ENCODE peak calls at places on chromosomes 11 and 22, in four cellular contexts. V, Y, X and G are unnamed samples.

GRCh38 chr11:66478823-66479740 is 1.2 kb upstream of the DPP3 start:
- DNase-seq in V (peak), Y (peak), X (peak), G (no peak)

GRCh38 chr11:60625262-60625661 is 74.2 kb upstream of the MS4A8 start:
- DNase-seq in V (peak), Y (peak), X (peak), G (no peak)

GRCh38 chr11:121589946-121590537 is 137.3 kb upstream of the SORL1-AS1 start:
- DNase-seq in V (no peak), Y (no peak), X (no peak), G (peak)

GRCh38 chr11:36105743-36106581 is 162.1 kb downstream of the LDLRAD3 start:
- DNase-seq in V (no peak), Y (no peak), X (no peak), G (no peak)

GRCh38 chr11:87114093-87114492 is 76.4 kb downstream of the TMEM135 start:
- DNase-seq in V (no peak), Y (no peak), X (no peak), G (no peak)

GRCh38 chr22:20011993-20012740 is 4.5 kb downstream of the ARVCF start:
- DNase-seq in V (no peak), Y (no peak), X (no peak), G (no peak)

GRCh38 chr11:114017723-114018122 is 41.8 kb upstream of the ZBTB16 start:
- DNase-seq in V (no peak), Y (no peak), X (no peak), G (no peak)

GRCh38 chr11:12076840-12077534 is 33.4 kb upstream of the MICAL2 start:
- DNase-seq in V (no peak), Y (no peak), X (no peak), G (no peak)

GRCh38 chr22:31692186-31692886 is 30.3 kb upstream of the PISD start:
- DNase-seq in V (no peak), Y (no peak), X (no peak), G (no peak)

GRCh38 chr11:65782816-65783228 is 2.0 kb upstream of the AP5B1 start:
- DNase-seq in V (no peak), Y (no peak), X (no peak), G (no peak)

GRCh38 chr22:24106385-24107381 is 74.6 kb upstream of the SUSD2 start:
- DNase-seq in V (no peak), Y (peak), X (no peak), G (peak)

DNA sequence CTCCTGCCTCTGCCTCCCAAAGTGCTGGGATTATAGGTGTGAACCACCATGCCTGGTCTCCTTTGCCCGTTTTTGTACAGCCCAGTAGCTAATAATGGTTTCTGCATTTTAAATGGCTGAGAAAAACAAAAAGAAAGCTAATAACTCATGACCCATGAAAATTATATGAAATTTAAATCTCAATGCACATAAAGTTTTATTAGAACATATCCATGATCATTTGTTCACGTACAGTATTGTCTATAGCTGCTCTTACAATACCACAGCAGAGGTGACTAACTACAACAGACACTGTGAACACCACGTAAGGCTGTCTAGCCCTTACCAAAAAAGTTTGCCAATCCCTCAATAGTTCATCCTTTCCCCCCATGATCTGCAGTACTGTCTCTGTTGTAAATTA is 6.4 kb upstream of the PLAAT2 start:
- DNase-seq in V (no peak), Y (no peak), X (no peak), G (no peak)
- TF ChIP-seq ETV6 in V (no peak), Y (no peak), X (no peak), G (no peak)

GRCh38 chr22:44045171-44045570 is 21.1 kb downstream of the PARVB start:
- DNase-seq in V (no peak), Y (no peak), X (no peak), G (no peak)
- TF ChIP-seq ETV6 in V (no peak), Y (no peak), X (no peak), G (no peak)

DNA sequence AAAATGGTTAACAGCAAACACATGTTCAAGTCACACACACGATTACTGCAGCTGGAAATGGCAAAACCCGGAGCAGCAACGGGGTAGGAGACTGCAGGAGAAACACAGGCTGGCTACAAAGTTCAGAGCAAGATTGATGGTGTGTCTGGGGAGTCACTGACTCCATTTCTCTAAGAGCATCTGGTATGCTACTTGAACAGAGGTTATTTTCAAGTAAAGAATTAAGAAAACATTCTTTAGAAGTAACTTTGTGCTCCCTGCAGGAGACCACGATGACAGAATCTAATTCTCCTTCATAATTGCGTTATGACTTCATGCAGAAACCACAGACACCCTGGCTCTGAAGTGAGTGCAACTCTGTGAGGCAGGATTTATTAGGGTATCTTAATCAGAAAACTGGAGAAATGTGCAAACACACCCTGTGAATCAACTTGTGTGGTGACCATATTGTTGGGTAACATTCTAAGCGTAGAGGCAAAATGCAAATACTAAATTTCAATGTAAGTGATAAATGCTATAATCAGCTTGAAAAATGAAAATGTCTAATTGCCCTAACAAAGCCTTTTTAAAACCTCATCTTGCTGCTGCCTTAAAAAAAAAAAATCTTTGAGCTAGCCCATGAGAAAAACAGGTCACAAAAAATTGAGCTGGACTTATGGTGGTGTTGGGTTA is 303.0 kb downstream of the CADM1 start:
- DNase-seq in V (no peak), Y (no peak), X (no peak), G (no peak)
- TF ChIP-seq ETV6 in V (no peak), Y (no peak), X (no peak), G (no peak)

DNA sequence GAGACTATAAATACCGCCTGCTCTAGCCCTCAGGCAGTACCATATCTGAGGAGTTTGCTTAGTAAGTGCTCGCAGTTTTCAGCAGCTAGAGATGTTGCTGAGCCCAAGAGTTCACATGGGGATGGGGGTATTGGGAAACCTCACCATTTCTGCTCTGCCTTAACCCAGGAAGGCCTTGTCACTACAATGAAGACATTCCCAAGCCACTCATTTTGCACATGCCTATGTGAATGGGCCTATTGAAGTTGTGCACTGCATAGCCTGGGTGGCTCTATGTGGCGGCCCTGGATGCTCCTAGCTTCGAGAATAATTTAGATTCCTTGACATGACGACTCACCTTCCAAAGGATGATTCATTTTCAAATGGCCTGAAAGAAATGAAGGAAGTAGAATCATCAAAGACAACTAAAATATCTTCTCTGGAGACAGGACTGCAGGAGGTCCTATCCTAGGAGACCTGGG is 163.4 kb downstream of the ADAMTS15 start:
- DNase-seq in V (no peak), Y (no peak), X (no peak), G (no peak)
- TF ChIP-seq ETV6 in V (no peak), Y (no peak), X (no peak), G (no peak)

GRCh38 chr11:93049740-93050139 is 80.3 kb downstream of the MTNR1B start:
- DNase-seq in V (no peak), Y (no peak), X (no peak), G (no peak)
- TF ChIP-seq ETV6 in V (no peak), Y (no peak), X (no peak), G (no peak)

GRCh38 chr11:131571571-131571970 is 201.2 kb downstream of the NTM start:
- DNase-seq in V (no peak), Y (no peak), X (no peak), G (no peak)
- TF ChIP-seq ETV6 in V (no peak), Y (no peak), X (no peak), G (no peak)

GRCh38 chr11:134275534-134276395 is at the start of gene GLB1L3:
- DNase-seq in V (peak), Y (peak), X (no peak), G (no peak)
- TF ChIP-seq ETV6 in V (no peak), Y (no peak), X (no peak), G (no peak)